ENCODE peak calls at places on chromosomes 2 and 18, in seven cellular contexts. E is aorta, K is colonic mucosa, T is NCI-H748 treated with DMSO at 0.1 percent for 48 hours, Q is fibroblast of gingiva, J is NCI-H2029, R is WERI-Rb-1. X is an unnamed sample.

GRCh38 chr2:219405451-219405850 is 12.7 kb upstream of the DES start:
- DNase-seq in Q (no peak), R (peak; percentile 55), T (no peak), E (no peak), K (no peak), J (no peak), X (no peak)

GRCh38 chr2:72103161-72103560 is 44.5 kb downstream of the CYP26B1 start:
- DNase-seq in K (peak; percentile 6), E (no peak), J (no peak), R (no peak), T (no peak), Q (no peak), X (no peak)

GRCh38 chr2:60317029-60317386 is 236.4 kb downstream of the BCL11A start:
- DNase-seq in T (no peak), K (no peak), R (no peak), E (no peak), Q (no peak), J (no peak), X (no peak)

GRCh38 chr2:154692927-154693326 is 5.6 kb upstream of the KCNJ3 start:
- DNase-seq in J (no peak), R (no peak), Q (no peak), T (no peak), E (peak; percentile 44), K (no peak), X (peak; percentile 42)

GRCh38 chr2:239397856-239398470 is 2.9 kb downstream of the HDAC4 start:
- DNase-seq in Q (peak; percentile 20), T (no peak), K (no peak), E (no peak), J (no peak), R (no peak), X (no peak)

GRCh38 chr2:158620656-158621055 is 163.9 kb downstream of the PKP4 start:
- DNase-seq in E (no peak), K (no peak), R (no peak), Q (no peak), J (no peak), T (no peak), X (no peak)

GRCh38 chr2:172102159-172102857 is 392 bp downstream of the DLX2 start:
- DNase-seq in T (peak; percentile 84), K (no peak), E (no peak), R (peak; percentile 45), Q (peak; percentile 94), J (no peak), X (no peak)

GRCh38 chr2:19187323-19188020 is 171.0 kb downstream of the OSR1 start:
- DNase-seq in K (no peak), Q (no peak), T (no peak), R (no peak), J (no peak), E (no peak), X (no peak)

GRCh38 chr2:170966648-170967396 is 37.8 kb downstream of the GORASP2 start:
- DNase-seq in Q (no peak), T (no peak), J (no peak), K (no peak), R (peak; percentile 57), E (no peak), X (no peak)

GRCh38 chr2:157901325-157901724 is 25.2 kb upstream of the ACVR1 start:
- DNase-seq in Q (no peak), J (no peak), R (no peak), E (no peak), T (no peak), K (no peak), X (no peak)

GRCh38 chr18:48761582-48761981 is 189.2 kb downstream of the SMAD7 start:
- DNase-seq in E (no peak), Q (no peak), R (no peak), K (peak; percentile 69), J (no peak), T (no peak), X (no peak)

GRCh38 chr2:42602937-42603219 is 34.4 kb downstream of the MTA3 start:
- DNase-seq in R (no peak), T (no peak), K (no peak), Q (no peak), J (no peak), E (no peak), X (no peak)

GRCh38 chr2:44927979-44928659 is 13.4 kb upstream of the SIX3 start:
- DNase-seq in R (no peak), Q (no peak), K (no peak), T (no peak), E (no peak), J (no peak), X (no peak)

GRCh38 chr2:23681356-23682140 is 245.4 kb downstream of the ATAD2B start:
- DNase-seq in Q (no peak), J (no peak), R (peak; percentile 60), E (no peak), K (no peak), T (no peak), X (no peak)

GRCh38 chr18:40662898-40663437 is 1292.1 kb upstream of the PIK3C3 start:
- DNase-seq in E (no peak), R (no peak), J (no peak), K (no peak), T (no peak), Q (no peak), X (no peak)

GRCh38 chr2:49241991-49242390 is 87.7 kb upstream of the FSHR start:
- DNase-seq in T (no peak), K (no peak), J (no peak), R (no peak), E (no peak), Q (no peak), X (no peak)

GRCh38 chr2:28135324-28135723 is 244.8 kb downstream of the BABAM2 start:
- DNase-seq in Q (no peak), J (no peak), E (no peak), K (no peak), R (no peak), T (no peak), X (no peak)

GRCh38 chr2:21821697-21822227 is 698.0 kb downstream of the TDRD15 start:
- DNase-seq in Q (peak; percentile 53), T (no peak), R (no peak), E (no peak), J (no peak), K (no peak), X (no peak)

GRCh38 chr2:200625317-200625716 is 39.5 kb downstream of the AOX1 start:
- DNase-seq in J (no peak), T (no peak), Q (no peak), E (no peak), R (no peak), K (no peak), X (no peak)

GRCh38 chr2:102313950-102314349 is 2.6 kb downstream of the IL1RL1 start:
- DNase-seq in E (no peak), Q (no peak), R (no peak), J (no peak), T (no peak), K (no peak), X (no peak)

GRCh38 chr2:215356948-215357461 is 45.1 kb downstream of the ATIC start:
- DNase-seq in J (no peak), T (no peak), K (no peak), E (no peak), R (no peak), Q (peak; percentile 52), X (no peak)

GRCh38 chr18:48694295-48694694 is 155.5 kb downstream of the CTIF start:
- DNase-seq in K (no peak), T (no peak), R (no peak), Q (no peak), J (no peak), E (no peak), X (no peak)

GRCh38 chr18:42976869-42977268 is 138.6 kb downstream of the RIT2 start:
- DNase-seq in T (no peak), Q (no peak), J (no peak), K (no peak), E (no peak), R (no peak), X (no peak)

GRCh38 chr2:114534728-114535084 is 92.3 kb downstream of the DPP10 start:
- DNase-seq in Q (no peak), J (no peak), T (no peak), E (no peak), K (no peak), R (no peak), X (no peak)

GRCh38 chr2:218370410-218371063 is 11.5 kb upstream of the SLC11A1 start:
- DNase-seq in J (no peak), T (no peak), Q (peak; percentile 85), E (peak; percentile 78), R (no peak), K (no peak), X (peak; percentile 58)

GRCh38 chr2:180231015-180231414 is 223.9 kb upstream of the CWC22 start:
- DNase-seq in Q (no peak), R (no peak), K (no peak), E (no peak), J (no peak), T (no peak), X (peak; percentile 5)

GRCh38 chr2:233081232-233081730 is 21.1 kb downstream of the INPP5D start:
- DNase-seq in E (no peak), R (no peak), K (no peak), Q (no peak), J (no peak), T (no peak), X (no peak)

GRCh38 chr2:105325389-105325963 is 4.1 kb downstream of the TGFBRAP1 start:
- DNase-seq in T (no peak), Q (no peak), R (no peak), E (no peak), J (no peak), K (no peak), X (no peak)

GRCh38 chr2:122451040-122451439 is 695.6 kb downstream of the TSN start:
- DNase-seq in E (no peak), K (no peak), R (peak; percentile 23), J (no peak), T (peak; percentile 11), Q (no peak), X (peak; percentile 33)